ENCODE peak calls at places on chromosomes 5 and 9, in five cellular contexts. W, L, A, K and U are unnamed samples.
A peak's percentile ranks its signal among the peaks of the same experiment; 100 is the strongest.

GRCh38 chr9:35193762-35194161 is 32.0 kb downstream of the UNC13B start:
- DNase-seq in L (no peak), K (no peak), A (no peak), W (no peak), U (no peak)

GRCh38 chr9:16687678-16688369 is 182.6 kb downstream of the BNC2 start:
- DNase-seq in K (no peak), W (no peak), A (no peak), L (no peak), U (peak; percentile 72)

GRCh38 chr9:75238311-75238976 is 150.1 kb downstream of the OSTF1 start:
- DNase-seq in W (peak; percentile 11), L (peak; percentile 33), K (peak; percentile 89), A (peak; percentile 72), U (peak; percentile 55)

GRCh38 chr5:179550511-179551342 is at the start of gene RUFY1:
- DNase-seq in K (peak; percentile 74), L (no peak), A (peak; percentile 80), W (peak; percentile 69), U (peak; percentile 70)

GRCh38 chr9:133581553-133582343 is 27.4 kb downstream of the FAM163B start:
- DNase-seq in L (no peak), K (peak; percentile 29), A (no peak), W (no peak), U (peak; percentile 89)

GRCh38 chr5:135439426-135440205 is 7.5 kb downstream of the DCANP1 start:
- DNase-seq in W (no peak), A (peak; percentile 12), K (no peak), L (no peak), U (no peak)

GRCh38 chr9:76987594-76988200 is 31.8 kb upstream of the FOXB2 start:
- DNase-seq in K (peak; percentile 87), W (no peak), L (peak; percentile 38), A (peak; percentile 73), U (peak; percentile 30)

GRCh38 chr9:128505414-128505765 is 871 bp downstream of the GLE1 start:
- DNase-seq in K (peak; percentile 82), A (no peak), W (no peak), L (no peak), U (no peak)

GRCh38 chr5:1038417-1039209 is 30.0 kb downstream of the NKD2 start:
- DNase-seq in W (no peak), K (no peak), L (no peak), A (no peak), U (no peak)

GRCh38 chr5:173056783-173057061 is 570 bp downstream of the CREBRF start:
- DNase-seq in K (peak; percentile 65), A (no peak), W (no peak), L (no peak), U (no peak)

GRCh38 chr5:173055983-173056782 is at the start of gene CREBRF:
- DNase-seq in A (peak; percentile 97), K (peak; percentile 98), L (peak; percentile 73), W (peak; percentile 91), U (peak; percentile 97)

GRCh38 chr5:173055722-173055982 is 500 bp upstream of the CREBRF start:
- DNase-seq in W (no peak), L (no peak), K (peak; percentile 51), A (no peak), U (no peak)

GRCh38 chr5:173057062-173057924 is 1.1 kb downstream of the CREBRF start:
- DNase-seq in W (peak; percentile 98), A (peak; percentile 99), K (peak; percentile 99), L (peak; percentile 95), U (peak; percentile 99)

DNA sequence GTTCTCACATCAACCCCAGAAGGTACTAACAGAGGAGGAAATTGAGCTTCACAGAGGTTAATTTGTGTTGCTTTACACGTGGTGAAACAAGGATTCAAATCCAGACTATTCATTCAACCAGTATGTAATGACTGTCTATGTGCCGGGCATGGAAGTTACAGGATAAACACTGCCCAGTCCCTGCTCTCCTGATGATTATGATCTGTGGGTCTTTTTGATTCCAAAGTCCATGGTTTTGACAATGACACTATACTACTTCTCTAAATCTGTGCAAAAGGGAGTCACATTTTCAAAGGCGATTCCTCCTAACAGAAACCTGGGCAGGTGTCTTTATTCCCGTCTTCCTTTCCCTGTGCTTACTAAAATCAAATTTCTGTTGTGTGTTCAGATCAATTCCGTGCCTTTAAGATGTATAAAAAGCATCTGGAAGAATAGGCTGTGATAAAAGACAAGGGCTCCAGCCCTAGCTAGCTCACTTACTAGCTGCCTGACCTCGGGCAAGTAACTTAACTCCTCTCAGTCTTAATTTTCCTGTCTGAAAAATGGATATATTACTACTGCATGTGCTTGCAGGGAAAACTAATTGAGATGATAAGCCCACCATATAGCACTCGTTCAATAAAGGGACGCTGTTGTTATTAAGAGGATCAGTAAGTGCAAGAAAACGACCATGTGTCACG is 970 bp upstream of the CREBRF start:
- DNase-seq in K (no peak), W (no peak), L (no peak), A (no peak), U (no peak)
- H3K9ac ChIP-seq in K (no peak overlapping the region), W (no peak overlapping the region), L (no peak overlapping the region), A (peak overlapping the region; percentile 85), U (peak overlapping the region; percentile 87)

DNA sequence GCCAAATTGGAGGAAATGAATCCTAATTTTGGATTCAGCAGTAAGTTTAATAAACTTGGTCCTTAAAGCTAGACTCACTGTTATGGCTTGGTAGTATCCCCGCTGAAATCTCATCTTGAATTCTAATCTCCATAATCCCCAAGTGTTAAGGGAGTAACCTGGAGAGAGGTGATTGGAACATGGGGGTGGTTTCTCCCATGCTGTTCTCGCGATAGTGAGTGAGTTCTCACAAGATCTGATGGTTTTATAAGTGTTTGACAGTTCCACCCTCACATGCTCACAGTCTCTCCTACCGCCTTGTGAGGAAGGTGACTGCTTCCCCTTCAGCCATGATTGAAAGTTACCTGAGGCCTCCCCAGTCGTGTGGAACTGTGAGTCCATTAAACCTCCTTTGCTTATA is 824.5 kb upstream of the WWC1 start:
- DNase-seq in L (no peak), W (no peak), K (no peak), A (no peak), U (no peak)
- H2BK12ac ChIP-seq in L (no peak overlapping the region), W (no peak overlapping the region), K (no peak overlapping the region), A (no peak overlapping the region), U (no peak overlapping the region)

GRCh38 chr5:113266227-113266912 is 168.4 kb downstream of the TSSK1B start:
- DNase-seq in W (no peak), K (peak; percentile 55), L (no peak), A (no peak), U (peak; percentile 88)
- H3K9ac ChIP-seq in W (no peak overlapping the region), K (no peak overlapping the region), L (no peak overlapping the region), A (no peak overlapping the region), U (peak overlapping the region; percentile 17)

GRCh38 chr9:21741151-21741550 is 61.3 kb upstream of the MTAP start:
- DNase-seq in A (no peak), W (no peak), K (no peak), L (no peak), U (no peak)
- H2BK12ac ChIP-seq in A (no peak overlapping the region), W (no peak overlapping the region), K (no peak overlapping the region), L (no peak overlapping the region), U (no peak overlapping the region)

DNA sequence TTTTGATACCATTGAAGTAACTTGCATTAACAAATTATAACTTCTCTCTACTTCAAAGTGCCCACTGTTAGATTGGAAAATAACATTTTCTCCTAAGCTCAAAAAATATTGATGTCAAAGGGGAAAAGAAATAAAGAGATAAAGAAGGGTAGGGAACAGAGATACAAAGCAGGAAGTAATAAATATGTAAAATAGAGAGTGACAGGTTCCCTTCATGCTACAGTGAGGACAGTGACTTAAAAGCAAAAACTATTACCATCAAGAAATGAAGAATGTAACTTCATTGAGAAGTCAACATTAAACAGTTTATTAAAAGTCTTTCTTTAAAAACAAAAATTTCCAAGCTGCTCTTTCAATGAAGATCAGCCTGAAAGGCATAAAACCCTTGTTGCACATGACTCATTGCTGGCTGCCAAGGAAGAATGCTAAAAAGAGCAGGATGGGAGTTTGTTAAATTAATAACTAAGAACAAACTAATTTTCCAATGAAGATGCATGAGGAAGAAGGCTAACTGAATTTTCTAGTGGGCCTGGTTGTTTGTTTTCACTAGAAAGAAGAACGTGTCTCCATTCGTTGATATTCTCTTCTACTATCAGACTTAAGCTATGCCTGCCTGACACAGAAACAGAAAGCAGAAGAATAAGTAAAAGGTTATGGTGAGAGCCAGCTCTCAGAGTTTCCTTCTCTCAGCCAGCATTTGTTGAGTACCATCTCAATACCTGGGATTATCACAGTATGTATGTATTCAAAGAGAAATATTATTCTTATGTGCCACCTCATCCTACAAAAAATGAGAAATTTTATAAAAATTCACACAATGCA is 197.7 kb upstream of the NREP start:
- DNase-seq in A (no peak), W (no peak), K (peak; percentile 61), L (no peak), U (peak; percentile 49)
- H3K9ac ChIP-seq in A (no peak overlapping the region), W (no peak overlapping the region), K (no peak overlapping the region), L (no peak overlapping the region), U (peak overlapping the region; percentile 67)

GRCh38 chr5:76896196-76896595 is 46.4 kb downstream of the S100Z start:
- DNase-seq in L (no peak), K (no peak), W (no peak), A (no peak), U (no peak)

GRCh38 chr5:76901522-76901921 is 51.3 kb upstream of the CRHBP start:
- DNase-seq in W (no peak), A (no peak), K (no peak), L (no peak), U (no peak)
- H2BK12ac ChIP-seq in W (no peak overlapping the region), A (no peak overlapping the region), K (no peak overlapping the region), L (no peak overlapping the region), U (no peak overlapping the region)

GRCh38 chr9:131649646-131650045 is 90.2 kb downstream of the RAPGEF1 start:
- DNase-seq in L (no peak), K (peak; percentile 79), A (no peak), W (no peak), U (no peak)

GRCh38 chr9:131654857-131655577 is 84.9 kb downstream of the RAPGEF1 start:
- DNase-seq in K (peak; percentile 97), A (no peak), L (no peak), W (no peak), U (no peak)

GRCh38 chr9:131650254-131650653 is 89.6 kb downstream of the RAPGEF1 start:
- DNase-seq in W (no peak), L (no peak), K (peak; percentile 99), A (no peak), U (peak; percentile 79)

GRCh38 chr9:131651160-131651559 is 88.7 kb downstream of the RAPGEF1 start:
- DNase-seq in W (no peak), L (no peak), A (no peak), K (no peak), U (no peak)

GRCh38 chr9:131651599-131651998 is 88.3 kb downstream of the RAPGEF1 start:
- DNase-seq in L (no peak), A (no peak), K (peak; percentile 88), W (no peak), U (peak; percentile 77)
- H3K9ac ChIP-seq in L (no peak overlapping the region), A (no peak overlapping the region), K (no peak overlapping the region), W (no peak overlapping the region), U (peak overlapping the region; percentile 77)

DNA sequence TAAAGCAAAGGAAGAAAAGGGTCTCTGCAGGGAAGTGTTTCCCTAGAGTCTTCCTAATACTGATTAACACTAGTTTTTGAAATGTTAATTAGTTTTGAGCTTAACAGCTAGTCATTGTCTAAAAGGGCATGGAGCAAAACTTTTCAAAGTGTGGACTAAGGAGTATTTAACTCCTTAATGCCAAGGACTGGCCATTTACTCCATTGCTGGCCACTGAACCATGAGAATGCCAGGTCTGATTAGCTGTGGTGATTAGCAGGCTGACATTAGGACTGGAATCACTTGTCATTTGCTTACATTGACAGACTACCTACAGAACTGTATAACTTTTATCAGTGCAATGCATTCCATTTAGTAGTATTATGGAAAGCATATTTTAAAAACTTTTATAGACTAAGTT is 987.0 kb downstream of the NR2F1-AS1 start:
- DNase-seq in L (no peak), W (peak; percentile 65), K (no peak), A (no peak), U (no peak)
- H2BK12ac ChIP-seq in L (no peak overlapping the region), W (no peak overlapping the region), K (no peak overlapping the region), A (no peak overlapping the region), U (no peak overlapping the region)